ENCODE peak calls at places on chromosomes 6 and 20, in four cellular contexts. E is IMR-90, X is K562, K is endothelial cell of umbilical vein. D is an unnamed sample.
A peak's percentile ranks its signal among the peaks of the same experiment; 100 is the strongest.

GRCh38 chr20:36441416-36441815 is 99.9 kb upstream of the MYL9 start:
- DNase-seq in E (no peak), X (no peak), K (no peak), D (no peak)

GRCh38 chr6:5401845-5402738 is 140.8 kb downstream of the FARS2 start:
- DNase-seq in E (peak; percentile 37), X (peak; percentile 49), K (peak; percentile 37), D (no peak)

GRCh38 chr20:24897974-24898373 is 51.1 kb upstream of the CST7 start:
- DNase-seq in E (no peak), X (no peak), K (no peak), D (no peak)

GRCh38 chr20:561437-562231 is 18.0 kb upstream of the CSNK2A1 start:
- DNase-seq in E (peak; percentile 63), X (peak; percentile 81), K (peak; percentile 79), D (no peak)

GRCh38 chr20:24948939-24949679 is at the start of gene CST7:
- DNase-seq in E (no peak), X (no peak), K (no peak), D (no peak)

GRCh38 chr6:27601668-27602254 is 128.9 kb upstream of the ZNF184 start:
- DNase-seq in E (no peak), X (peak; percentile 84), K (no peak), D (no peak)

GRCh38 chr6:108576724-108577123 is 16.0 kb downstream of the FOXO3 start:
- DNase-seq in E (no peak), X (no peak), K (no peak), D (no peak)

GRCh38 chr6:29834564-29835436 is 7.2 kb downstream of the HLA-G start:
- DNase-seq in E (no peak), X (peak; percentile 42), K (peak; percentile 8), D (no peak)

GRCh38 chr20:32977281-32978008 is 26.8 kb downstream of the SUN5 start:
- DNase-seq in E (no peak), X (no peak), K (no peak), D (no peak)

GRCh38 chr20:4326194-4327065 is 311.1 kb upstream of the RNF24 start:
- DNase-seq in E (peak; percentile 4), X (no peak), K (no peak), D (peak; percentile 75)

GRCh38 chr20:9454781-9455180 is 59.6 kb upstream of the LAMP5 start:
- DNase-seq in E (peak; percentile 26), X (no peak), K (no peak), D (no peak)

GRCh38 chr20:38877483-38877882 is 48.7 kb upstream of the FAM83D start:
- DNase-seq in E (no peak), X (no peak), K (no peak), D (no peak)

GRCh38 chr6:33314943-33315752 is 1.3 kb upstream of the TAPBP start:
- DNase-seq in E (no peak), X (peak; percentile 88), K (peak; percentile 42), D (no peak)

GRCh38 chr6:154404791-154405400 is 48.3 kb upstream of the IPCEF1 start:
- DNase-seq in E (peak; percentile 84), X (no peak), K (no peak), D (no peak)

GRCh38 chr6:158766621-158767435 is 52.3 kb downstream of the EZR start:
- DNase-seq in E (no peak), X (no peak), K (no peak), D (no peak)

GRCh38 chr6:160756021-160756420 is 54.0 kb downstream of the PLG start:
- DNase-seq in E (no peak), X (no peak), K (no peak), D (no peak)

GRCh38 chr20:57613481-57613921 is 6.7 kb downstream of the ZBP1 start:
- DNase-seq in E (no peak), X (no peak), K (no peak), D (no peak)

GRCh38 chr6:36829919-36830544 is 9.2 kb downstream of the CPNE5 start:
- DNase-seq in E (peak; percentile 22), X (no peak), K (peak; percentile 82), D (no peak)

GRCh38 chr6:148827421-148827820 is 80.6 kb downstream of the UST start:
- DNase-seq in E (peak; percentile 20), X (no peak), K (no peak), D (no peak)

GRCh38 chr6:68778356-68779020 is 143.4 kb downstream of the ADGRB3 start:
- DNase-seq in E (peak; percentile 7), X (peak; percentile 76), K (no peak), D (no peak)

GRCh38 chr20:20941468-20941889 is 164.7 kb downstream of the LINC00237 start:
- DNase-seq in E (no peak), X (no peak), K (no peak), D (no peak)

GRCh38 chr20:53707341-53708102 is 113.9 kb upstream of the ZNF217 start:
- DNase-seq in E (peak; percentile 66), X (no peak), K (no peak), D (no peak)

GRCh38 chr6:16712931-16713484 is 48.3 kb downstream of the ATXN1 start:
- DNase-seq in E (peak; percentile 95), X (peak; percentile 15), K (peak; percentile 94), D (peak; percentile 76)

GRCh38 chr20:62404112-62404665 is 2.9 kb downstream of the CABLES2 start:
- DNase-seq in E (no peak), X (no peak), K (no peak), D (no peak)

GRCh38 chr6:7409740-7410139 is 20.1 kb downstream of the RIOK1 start:
- DNase-seq in E (no peak), X (no peak), K (no peak), D (no peak)

GRCh38 chr6:127494240-127494767 is 24.8 kb downstream of the MTCL3 start:
- DNase-seq in E (no peak), X (no peak), K (no peak), D (no peak)

GRCh38 chr6:31686483-31686882 is 5.6 kb upstream of the LY6G5C start:
- DNase-seq in E (no peak), X (peak; percentile 93), K (no peak), D (no peak)

GRCh38 chr6:142912125-142912524 is 32.9 kb downstream of the HIVEP2 start:
- DNase-seq in E (no peak), X (no peak), K (no peak), D (no peak)

GRCh38 chr6:138404666-138405337 is 779 bp downstream of the HEBP2 start:
- DNase-seq in E (no peak), X (peak; percentile 57), K (peak; percentile 29), D (no peak)

GRCh38 chr20:3316131-3316530 is 77.1 kb upstream of the SLC4A11 start:
- DNase-seq in E (no peak), X (no peak), K (no peak), D (no peak)

GRCh38 chr6:28393912-28394662 is 5.5 kb downstream of the ZSCAN12 start:
- DNase-seq in E (peak; percentile 2), X (peak; percentile 39), K (peak; percentile 15), D (no peak)

GRCh38 chr20:48697845-48698491 is 129.8 kb downstream of the PREX1 start:
- DNase-seq in E (peak; percentile 64), X (peak; percentile 20), K (peak; percentile 20), D (no peak)

GRCh38 chr6:15032015-15032414 is 213.9 kb upstream of the JARID2 start:
- DNase-seq in E (no peak), X (no peak), K (no peak), D (no peak)

GRCh38 chr6:166023273-166023989 is 144.2 kb downstream of the TBXT start:
- DNase-seq in E (no peak), X (no peak), K (no peak), D (no peak)

GRCh38 chr6:14934011-14934410 is 311.9 kb upstream of the JARID2 start:
- DNase-seq in E (no peak), X (no peak), K (no peak), D (no peak)

GRCh38 chr6:87183687-87184086 is 28.3 kb downstream of the ZNF292 start:
- DNase-seq in E (peak; percentile 77), X (no peak), K (no peak), D (no peak)

GRCh38 chr6:87182940-87183339 is 27.6 kb downstream of the ZNF292 start:
- DNase-seq in E (no peak), X (no peak), K (no peak), D (no peak)

GRCh38 chr6:87181903-87182302 is 26.5 kb downstream of the ZNF292 start:
- DNase-seq in E (no peak), X (no peak), K (no peak), D (no peak)

GRCh38 chr6:87180105-87180504 is 24.7 kb downstream of the ZNF292 start:
- DNase-seq in E (no peak), X (no peak), K (no peak), D (no peak)

GRCh38 chr6:87182321-87182720 is 27.0 kb downstream of the ZNF292 start:
- DNase-seq in E (no peak), X (no peak), K (no peak), D (no peak)
- H3K9ac ChIP-seq in E (no peak overlapping the region), X (no peak overlapping the region), K (no peak overlapping the region), D (no peak overlapping the region)

GRCh38 chr6:1538348-1538747 is 71.4 kb upstream of the FOXC1 start:
- DNase-seq in E (no peak), X (no peak), K (no peak), D (no peak)

GRCh38 chr6:1542335-1542734 is 67.4 kb upstream of the FOXC1 start:
- DNase-seq in E (no peak), X (no peak), K (no peak), D (no peak)

GRCh38 chr6:1538810-1539482 is 70.8 kb upstream of the FOXC1 start:
- DNase-seq in E (no peak), X (no peak), K (no peak), D (no peak)

GRCh38 chr6:1542764-1543163 is 67.0 kb upstream of the FOXC1 start:
- DNase-seq in E (no peak), X (no peak), K (no peak), D (no peak)

DNA sequence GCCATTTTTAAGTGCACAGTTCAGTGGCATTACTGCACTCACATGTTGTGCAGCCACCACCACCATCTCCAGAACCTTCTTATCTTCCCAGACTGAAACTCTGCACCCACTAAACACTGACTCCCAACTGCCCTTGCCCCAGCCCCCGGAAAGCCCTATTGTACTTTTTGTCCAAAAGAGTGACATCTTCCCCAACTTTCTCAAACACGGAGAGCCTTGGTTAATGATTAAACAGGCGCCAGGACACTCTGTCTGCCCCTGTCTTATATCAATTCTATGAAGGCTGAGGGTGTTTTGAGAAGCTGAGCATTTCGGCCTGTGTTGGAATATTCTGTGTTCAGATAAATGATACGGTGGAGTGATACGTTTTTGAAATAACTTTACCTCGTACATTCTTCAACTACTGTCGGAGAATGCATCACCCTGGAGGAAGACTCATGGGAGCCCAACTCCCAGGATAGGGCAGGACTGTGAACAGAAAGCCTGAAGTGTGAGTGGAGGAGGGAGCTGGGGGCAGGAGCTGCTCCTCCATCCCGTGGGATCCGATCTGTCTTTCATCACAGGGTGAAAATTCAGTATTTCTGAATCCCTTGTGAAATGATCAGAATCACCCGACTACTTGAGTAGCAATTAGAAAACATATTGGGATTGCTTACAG is 68.7 kb upstream of the FOXC1 start:
- DNase-seq in E (no peak), X (no peak), K (no peak), D (no peak)
- H3K9me1 ChIP-seq in E (no peaks in the 10 kb centered on the region), X (no peaks in the 10 kb centered on the region), K (no peaks in the 10 kb centered on the region), D (no peaks in the 10 kb centered on the region)

GRCh38 chr6:26029857-26030653 is 57.2 kb upstream of the HFE start:
- DNase-seq in E (no peak), X (peak; percentile 60), K (no peak), D (no peak)
- H3K9ac ChIP-seq in E (no peak overlapping the region), X (peak overlapping the region; percentile 94), K (no peak overlapping the region), D (no peak overlapping the region)

DNA sequence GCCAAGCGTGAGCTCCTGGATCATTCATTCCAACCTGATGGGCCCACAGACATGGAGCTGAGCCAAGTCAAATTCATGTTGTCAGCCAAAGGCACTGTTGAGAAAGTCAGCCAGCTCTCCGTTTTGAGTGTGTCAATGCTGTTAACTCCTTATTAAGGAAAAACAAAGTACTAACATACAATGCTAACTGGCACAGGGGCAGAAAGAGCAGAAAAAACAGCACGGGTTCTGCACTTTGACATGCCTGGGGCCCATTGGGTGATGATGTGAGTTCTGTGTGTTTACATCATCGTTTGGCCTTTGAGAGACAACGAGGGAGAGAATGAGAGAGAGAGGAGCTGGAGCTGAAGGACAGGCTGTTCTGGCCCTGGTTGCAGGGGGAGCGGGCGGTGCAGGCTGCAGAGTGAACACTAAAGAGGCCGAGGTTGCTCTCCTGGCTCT is 85.9 kb downstream of the SMOC2 start:
- DNase-seq in E (no peak), X (no peak), K (peak; percentile 55), D (no peak)
- H3K9me1 ChIP-seq in E (no peaks in the 10 kb centered on the region), X (no peaks in the 10 kb centered on the region), K (no peaks in the 10 kb centered on the region), D (no peaks in the 10 kb centered on the region)

D was measured in keratinocyte.